ENCODE peak calls at places on chromosomes 3 and 15, in eight cellular contexts. V, K, J, N, W, Q, Z and R are unnamed samples.

GRCh38 chr3:55434789-55435188 is 52.3 kb downstream of the WNT5A start:
- DNase-seq in Q (peak), Z (peak), V (peak), W (peak), K (peak), J (no peak), N (peak), R (peak)

GRCh38 chr3:116046350-116046749 is 398.9 kb downstream of the LSAMP start:
- DNase-seq in V (no peak), Q (no peak), N (no peak), Z (no peak), K (no peak), J (no peak), W (no peak), R (no peak)

GRCh38 chr15:51414256-51414860 is 72.9 kb downstream of the GLDN start:
- DNase-seq in J (no peak), K (no peak), Z (no peak), N (no peak), Q (no peak), W (no peak), V (no peak), R (no peak)

GRCh38 chr3:183638092-183638644 is 2.7 kb downstream of the KLHL24 start:
- DNase-seq in J (no peak), Z (peak), K (peak), V (no peak), N (no peak), W (no peak), Q (no peak), R (peak)

GRCh38 chr3:26068890-26069289 is 279.0 kb downstream of the OXSM start:
- DNase-seq in N (no peak), W (no peak), V (no peak), Q (no peak), Z (no peak), K (no peak), J (no peak), R (no peak)

GRCh38 chr3:36932979-36933378 is 11.9 kb downstream of the TRANK1 start:
- DNase-seq in Q (no peak), W (peak), J (no peak), Z (peak), N (no peak), K (no peak), V (peak), R (peak)

GRCh38 chr3:143831208-143831607 is 17.1 kb downstream of the SLC9A9 start:
- DNase-seq in J (no peak), Z (peak), K (no peak), V (peak), Q (no peak), N (no peak), W (peak), R (peak)

GRCh38 chr3:107035176-107035575 is 342.1 kb upstream of the CCDC54 start:
- DNase-seq in W (no peak), Z (no peak), N (no peak), J (no peak), V (no peak), K (no peak), Q (no peak), R (no peak)

GRCh38 chr3:79032686-79033318 is 735.0 kb downstream of the ROBO1 start:
- DNase-seq in K (peak), Z (peak), W (peak), V (peak), J (no peak), Q (no peak), N (no peak), R (peak)

GRCh38 chr3:168322941-168323340 is 227.2 kb upstream of the GOLIM4 start:
- DNase-seq in J (no peak), W (no peak), Z (peak), N (no peak), V (no peak), Q (no peak), K (no peak), R (no peak)

GRCh38 chr3:34957707-34958106 is 681.6 kb upstream of the ARPP21 start:
- DNase-seq in N (no peak), W (peak), Q (no peak), K (no peak), Z (no peak), J (no peak), V (peak), R (peak)

GRCh38 chr3:100042577-100042981 is 71.7 kb downstream of the FILIP1L start:
- DNase-seq in J (no peak), W (peak), Q (no peak), N (peak), Z (peak), V (peak), K (no peak), R (peak)

GRCh38 chr15:79897701-79898113 is 893 bp upstream of the MTHFS start:
- DNase-seq in N (no peak), Q (no peak), W (no peak), J (no peak), K (peak), V (no peak), Z (no peak), R (no peak)

GRCh38 chr3:189908646-189909045 is 212.1 kb downstream of the P3H2 start:
- DNase-seq in J (no peak), N (no peak), V (peak), Z (peak), K (no peak), Q (no peak), W (peak), R (peak)

GRCh38 chr15:87722941-87723691 is 533.4 kb downstream of the NTRK3 start:
- DNase-seq in N (no peak), Z (no peak), W (no peak), J (no peak), K (no peak), Q (no peak), V (no peak), R (no peak)

GRCh38 chr15:100060276-100060926 is 281.4 kb downstream of the ADAMTS17 start:
- DNase-seq in W (peak), Z (no peak), V (peak), N (no peak), K (no peak), Q (no peak), J (peak), R (peak)

GRCh38 chr3:149003653-149004305 is 12.4 kb downstream of the GYG1 start:
- DNase-seq in W (no peak), V (no peak), J (no peak), N (no peak), Q (no peak), Z (no peak), K (peak), R (no peak)

GRCh38 chr15:73630030-73630429 is 3.2 kb downstream of the NPTN start:
- DNase-seq in J (no peak), Q (no peak), K (no peak), N (no peak), V (no peak), W (no peak), Z (no peak), R (no peak)

GRCh38 chr15:97009036-97009555 is 678.6 kb downstream of the NR2F2 start:
- DNase-seq in K (no peak), J (no peak), N (no peak), V (no peak), W (no peak), Z (peak), Q (no peak), R (peak)

GRCh38 chr3:58484049-58484721 is 7.7 kb upstream of the KCTD6 start:
- DNase-seq in Z (no peak), V (no peak), J (no peak), K (no peak), W (no peak), Q (no peak), N (no peak), R (no peak)

DNA sequence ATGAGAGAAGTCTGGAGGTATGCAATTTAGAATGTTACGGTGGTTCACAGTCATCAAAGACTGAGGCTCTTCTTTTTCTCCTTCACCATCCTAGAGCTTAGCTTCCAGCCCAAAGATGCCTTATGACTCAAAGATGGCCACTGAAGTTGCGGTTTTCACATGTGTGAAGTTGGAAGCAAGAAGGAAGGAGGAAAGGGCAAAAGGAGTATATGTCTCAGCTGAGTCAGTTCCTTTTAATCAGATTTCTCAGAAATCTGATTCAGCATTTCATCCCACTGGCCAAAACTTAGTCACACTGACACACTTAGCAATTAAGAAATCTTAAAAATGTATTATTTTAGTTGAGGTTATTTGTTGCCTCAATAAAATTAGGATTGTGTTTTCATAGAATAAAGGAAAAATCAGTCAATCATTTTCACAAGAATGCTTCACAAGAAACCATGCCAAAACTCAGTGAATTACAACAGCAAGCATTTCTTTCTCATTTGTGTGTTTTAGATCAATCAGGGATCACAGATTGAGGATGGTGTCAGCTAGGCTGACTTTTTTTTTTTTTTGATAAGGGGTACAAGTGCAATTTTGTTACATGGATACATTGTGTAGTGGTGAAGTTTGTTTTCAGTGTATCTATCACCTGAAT is 211.1 kb upstream of the GADL1 start:
- DNase-seq in N (peak), Z (peak), V (peak), K (no peak), Q (no peak), J (no peak), W (peak), R (peak)
- H3K4me3 ChIP-seq in N (no peak), Z (no peak), V (no peak), K (no peak), Q (no peak), J (no peak), W (no peak), R (no peak)

GRCh38 chr3:154730221-154730620 is 300.2 kb upstream of the GPR149 start:
- DNase-seq in J (no peak), V (peak), Q (no peak), Z (no peak), K (no peak), W (no peak), N (no peak), R (peak)
- TF ChIP-seq CTCF in J (no peak), V (no peak), Q (no peak), Z (no peak), K (peak), W (no peak), N (no peak), R (no peak)

DNA sequence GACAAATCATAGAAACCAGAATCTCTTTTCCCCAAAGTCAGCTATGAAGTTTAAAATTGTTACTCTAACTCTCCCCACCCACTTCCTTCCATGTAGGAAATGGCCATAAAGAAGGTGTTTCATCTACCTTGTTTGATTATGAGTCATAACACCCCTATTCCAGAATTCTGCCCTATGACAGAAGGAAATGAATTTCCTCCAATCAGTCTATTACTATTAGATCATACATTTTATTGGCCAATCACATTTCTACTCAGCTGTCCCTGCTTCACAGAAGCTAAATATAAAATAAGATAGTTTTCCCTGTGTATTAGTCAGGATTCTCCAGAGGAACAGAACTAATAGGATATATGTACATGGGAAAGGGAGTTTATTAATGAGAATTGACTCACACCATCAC is 102.1 kb downstream of the TGFBR2 start:
- DNase-seq in Z (no peak), W (no peak), K (no peak), N (no peak), J (no peak), Q (no peak), V (no peak), R (no peak)
- H3K4me3 ChIP-seq in Z (no peak), W (no peak), K (no peak), N (no peak), J (no peak), Q (no peak), V (no peak), R (no peak)

GRCh38 chr3:154753101-154753500 is 323.1 kb upstream of the GPR149 start:
- DNase-seq in N (no peak), Q (no peak), V (no peak), Z (no peak), W (no peak), J (no peak), K (no peak), R (no peak)

GRCh38 chr3:154759966-154760365 is 320.2 kb upstream of the MME start:
- DNase-seq in K (no peak), J (no peak), W (no peak), N (no peak), Z (no peak), V (no peak), Q (no peak), R (no peak)

DNA sequence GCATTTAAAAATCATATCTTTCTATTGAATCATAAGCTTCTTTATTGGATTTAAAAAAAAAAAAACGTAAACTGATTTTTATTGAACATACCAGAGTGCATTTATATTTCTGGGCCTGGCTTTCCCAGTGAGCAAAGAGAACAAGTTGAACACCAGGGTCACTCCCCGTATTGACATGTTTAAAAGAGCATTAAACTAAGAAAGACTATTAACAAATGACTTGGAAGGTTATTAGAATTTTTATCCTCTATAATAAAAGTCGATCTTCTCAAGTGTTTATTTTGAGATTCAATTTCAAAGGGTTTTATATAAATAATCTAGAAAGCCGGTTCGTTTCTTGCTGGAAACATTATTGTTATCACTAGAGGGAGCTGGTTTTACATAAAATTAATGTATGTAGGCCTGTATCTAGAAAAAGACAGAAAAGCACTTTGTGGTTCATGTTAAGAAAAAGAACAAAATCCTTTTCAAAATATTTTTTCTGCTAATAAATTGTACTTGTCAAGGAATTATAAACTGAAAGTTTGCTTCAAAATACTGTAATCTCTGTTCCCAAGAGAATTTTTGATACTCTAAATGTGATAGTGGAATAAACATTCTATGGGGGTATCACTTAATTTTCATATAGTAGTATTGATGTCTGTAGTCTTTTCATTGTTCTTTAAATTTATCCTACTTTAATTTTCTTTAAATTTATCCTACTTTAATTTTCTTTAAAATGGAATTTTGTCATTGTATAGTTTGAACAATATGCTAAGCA is 321.8 kb upstream of the MME start:
- DNase-seq in K (peak), N (no peak), Z (peak), W (peak), Q (no peak), V (peak), J (no peak), R (peak)
- TF ChIP-seq CTCF in K (peak), N (peak), Z (peak), W (peak), Q (peak), V (peak), J (peak), R (peak)

GRCh38 chr3:8505621-8506020 is 4.0 kb downstream of the LMCD1 start:
- DNase-seq in K (no peak), Z (no peak), J (peak), N (no peak), V (no peak), W (no peak), Q (no peak), R (no peak)

GRCh38 chr3:8503871-8504610 is 2.4 kb downstream of the LMCD1 start:
- DNase-seq in W (peak), Z (no peak), N (no peak), V (no peak), Q (no peak), J (no peak), K (peak), R (peak)

GRCh38 chr3:8504611-8504973 is 3.0 kb downstream of the LMCD1 start:
- DNase-seq in J (no peak), Z (no peak), Q (no peak), W (no peak), V (no peak), N (no peak), K (no peak), R (no peak)

GRCh38 chr3:8501388-8502131 is at the start of gene LMCD1:
- DNase-seq in K (peak), J (peak), Z (peak), N (no peak), V (peak), Q (peak), W (peak), R (peak)

GRCh38 chr3:8503461-8503860 is 1.8 kb downstream of the LMCD1 start:
- DNase-seq in J (no peak), Z (no peak), W (no peak), Q (no peak), N (no peak), K (no peak), V (no peak), R (peak)
- H3K4me3 ChIP-seq in J (peak), Z (no peak), W (peak), Q (peak), N (peak), K (no peak), V (peak), R (peak)